ENCODE peak calls at places on chromosomes 3 and 15, in four cellular contexts. One of them, this sample, is unnamed.

GRCh38 chr3:157755254-157755653 is 252.0 kb upstream of the VEPH1 start:
- DNase-seq in GM23248: no peak
- DNase-seq in pancreas: no peak
- DNase-seq in sigmoid colon: no peak
- DNase-seq in this sample: no peak

GRCh38 chr15:74548236-74548635 is 7.2 kb downstream of the ARID3B start:
- DNase-seq in sigmoid colon: no peak
- DNase-seq in pancreas: no peak
- DNase-seq in GM23248: no peak
- DNase-seq in this sample: no peak

GRCh38 chr3:184180165-184180564 is 5.5 kb downstream of the AP2M1 start:
- DNase-seq in GM23248: peak
- DNase-seq in sigmoid colon: no peak
- DNase-seq in pancreas: no peak
- DNase-seq in this sample: no peak

GRCh38 chr15:34366271-34367043 is 539 bp downstream of the LPCAT4 start:
- DNase-seq in pancreas: peak
- DNase-seq in sigmoid colon: peak
- DNase-seq in GM23248: peak
- DNase-seq in this sample: peak

GRCh38 chr15:81469154-81469553 is 95.1 kb upstream of the TMC3 start:
- DNase-seq in GM23248: no peak
- DNase-seq in sigmoid colon: no peak
- DNase-seq in pancreas: no peak
- DNase-seq in this sample: no peak

GRCh38 chr3:126376464-126376863 is 18.2 kb upstream of the CFAP100 start:
- DNase-seq in pancreas: no peak
- DNase-seq in sigmoid colon: peak
- DNase-seq in GM23248: no peak
- DNase-seq in this sample: no peak

GRCh38 chr15:92687183-92687582 is 31.6 kb upstream of the FAM174B start:
- DNase-seq in pancreas: no peak
- DNase-seq in GM23248: no peak
- DNase-seq in sigmoid colon: no peak
- DNase-seq in this sample: no peak

GRCh38 chr15:43800286-43801136 is at the start of gene HYPK:
- DNase-seq in sigmoid colon: peak
- DNase-seq in pancreas: peak
- DNase-seq in GM23248: peak
- DNase-seq in this sample: peak

GRCh38 chr3:62601238-62601856 is 228.0 kb upstream of the FEZF2 start:
- DNase-seq in sigmoid colon: no peak
- DNase-seq in GM23248: peak
- DNase-seq in pancreas: no peak
- DNase-seq in this sample: no peak

GRCh38 chr3:184761120-184761841 is 49.4 kb upstream of the MAGEF1 start:
- DNase-seq in sigmoid colon: no peak
- DNase-seq in GM23248: peak
- DNase-seq in pancreas: peak
- DNase-seq in this sample: no peak

GRCh38 chr3:134864644-134865043 is 69.6 kb downstream of the EPHB1 start:
- DNase-seq in GM23248: peak
- DNase-seq in sigmoid colon: no peak
- DNase-seq in pancreas: no peak
- DNase-seq in this sample: no peak

GRCh38 chr15:40764766-40765136 is 883 bp downstream of the GCHFR start:
- DNase-seq in pancreas: no peak
- DNase-seq in GM23248: peak
- DNase-seq in sigmoid colon: no peak
- DNase-seq in this sample: no peak

GRCh38 chr3:191005790-191006189 is 143.3 kb upstream of the GMNC start:
- DNase-seq in sigmoid colon: no peak
- DNase-seq in pancreas: no peak
- DNase-seq in GM23248: no peak
- DNase-seq in this sample: no peak

GRCh38 chr3:59654120-59654952 is 604.5 kb upstream of the CFAP20DC start:
- DNase-seq in sigmoid colon: peak
- DNase-seq in pancreas: peak
- DNase-seq in GM23248: peak
- DNase-seq in this sample: no peak

GRCh38 chr3:182450942-182451607 is 342.2 kb upstream of the ATP11B start:
- DNase-seq in pancreas: no peak
- DNase-seq in sigmoid colon: no peak
- DNase-seq in GM23248: no peak
- DNase-seq in this sample: no peak

GRCh38 chr3:150107429-150108175 is 136.9 kb upstream of the PFN2 start:
- DNase-seq in GM23248: peak
- DNase-seq in sigmoid colon: no peak
- DNase-seq in pancreas: no peak
- DNase-seq in this sample: no peak

GRCh38 chr15:48385031-48385430 is 53.8 kb downstream of the DUT start:
- DNase-seq in pancreas: no peak
- DNase-seq in sigmoid colon: no peak
- DNase-seq in GM23248: peak
- DNase-seq in this sample: no peak

GRCh38 chr15:31342781-31343626 is 16.4 kb downstream of the KLF13 start:
- DNase-seq in GM23248: no peak
- DNase-seq in sigmoid colon: no peak
- DNase-seq in pancreas: no peak
- DNase-seq in this sample: no peak

GRCh38 chr3:3801510-3801841 is 2.2 kb downstream of the LRRN1 start:
- DNase-seq in GM23248: no peak
- DNase-seq in pancreas: no peak
- DNase-seq in sigmoid colon: no peak
- DNase-seq in this sample: no peak

GRCh38 chr3:138359549-138360271 is 11.3 kb downstream of the MRAS start:
- DNase-seq in sigmoid colon: peak
- DNase-seq in pancreas: no peak
- DNase-seq in GM23248: no peak
- DNase-seq in this sample: no peak

GRCh38 chr15:101359365-101359947 is 64.4 kb upstream of the SNRPA1 start:
- DNase-seq in GM23248: peak
- DNase-seq in pancreas: no peak
- DNase-seq in sigmoid colon: no peak
- DNase-seq in this sample: peak

GRCh38 chr15:69573815-69574472 is 121.3 kb downstream of the RPLP1 start:
- DNase-seq in GM23248: peak
- DNase-seq in pancreas: no peak
- DNase-seq in sigmoid colon: no peak
- DNase-seq in this sample: peak

GRCh38 chr3:1987983-1988382 is 110.7 kb upstream of the CNTN4 start:
- DNase-seq in GM23248: no peak
- DNase-seq in pancreas: peak
- DNase-seq in sigmoid colon: no peak
- DNase-seq in this sample: no peak

GRCh38 chr3:42014949-42015533 is 53.1 kb upstream of the ULK4 start:
- DNase-seq in pancreas: no peak
- DNase-seq in sigmoid colon: peak
- DNase-seq in GM23248: peak
- DNase-seq in this sample: no peak

GRCh38 chr15:41806291-41807181 is 21.4 kb upstream of the JMJD7 start:
- DNase-seq in sigmoid colon: peak
- DNase-seq in GM23248: no peak
- DNase-seq in pancreas: no peak
- DNase-seq in this sample: no peak

GRCh38 chr3:149269687-149270086 is 48.1 kb upstream of the CP start:
- DNase-seq in sigmoid colon: no peak
- DNase-seq in pancreas: no peak
- DNase-seq in GM23248: no peak
- DNase-seq in this sample: no peak

GRCh38 chr3:28651159-28651558 is 302.5 kb upstream of the AZI2 start:
- DNase-seq in pancreas: no peak
- DNase-seq in sigmoid colon: no peak
- DNase-seq in GM23248: peak
- DNase-seq in this sample: no peak

GRCh38 chr3:128426128-128426921 is 40.4 kb downstream of the DNAJB8 start:
- DNase-seq in GM23248: peak
- DNase-seq in pancreas: peak
- DNase-seq in sigmoid colon: no peak
- DNase-seq in this sample: no peak

GRCh38 chr3:192928016-192928415 is 10.4 kb upstream of the MB21D2 start:
- DNase-seq in sigmoid colon: no peak
- DNase-seq in GM23248: no peak
- DNase-seq in pancreas: no peak
- DNase-seq in this sample: no peak

GRCh38 chr15:29835301-29835700 is 13.0 kb upstream of the TJP1 start:
- DNase-seq in GM23248: peak
- DNase-seq in pancreas: no peak
- DNase-seq in sigmoid colon: no peak
- DNase-seq in this sample: no peak
- H3K27ac ChIP-seq in GM23248: no peak
- H3K27ac ChIP-seq in pancreas: no peak
- H3K27ac ChIP-seq in sigmoid colon: no peak
- H3K27ac ChIP-seq in this sample: peak

GRCh38 chr15:66700412-66700801 is 1.6 kb upstream of the SMAD6 start:
- DNase-seq in sigmoid colon: no peak
- DNase-seq in pancreas: no peak
- DNase-seq in GM23248: no peak
- DNase-seq in this sample: no peak
- H3K27ac ChIP-seq in sigmoid colon: peak
- H3K27ac ChIP-seq in pancreas: peak
- H3K27ac ChIP-seq in GM23248: peak
- H3K27ac ChIP-seq in this sample: no peak

GRCh38 chr3:77939726-77940125 is 899.8 kb downstream of the ROBO2 start:
- DNase-seq in pancreas: no peak
- DNase-seq in sigmoid colon: no peak
- DNase-seq in GM23248: no peak
- DNase-seq in this sample: no peak
- H3K27ac ChIP-seq in pancreas: no peak
- H3K27ac ChIP-seq in sigmoid colon: no peak
- H3K27ac ChIP-seq in GM23248: no peak
- H3K27ac ChIP-seq in this sample: no peak

DNA sequence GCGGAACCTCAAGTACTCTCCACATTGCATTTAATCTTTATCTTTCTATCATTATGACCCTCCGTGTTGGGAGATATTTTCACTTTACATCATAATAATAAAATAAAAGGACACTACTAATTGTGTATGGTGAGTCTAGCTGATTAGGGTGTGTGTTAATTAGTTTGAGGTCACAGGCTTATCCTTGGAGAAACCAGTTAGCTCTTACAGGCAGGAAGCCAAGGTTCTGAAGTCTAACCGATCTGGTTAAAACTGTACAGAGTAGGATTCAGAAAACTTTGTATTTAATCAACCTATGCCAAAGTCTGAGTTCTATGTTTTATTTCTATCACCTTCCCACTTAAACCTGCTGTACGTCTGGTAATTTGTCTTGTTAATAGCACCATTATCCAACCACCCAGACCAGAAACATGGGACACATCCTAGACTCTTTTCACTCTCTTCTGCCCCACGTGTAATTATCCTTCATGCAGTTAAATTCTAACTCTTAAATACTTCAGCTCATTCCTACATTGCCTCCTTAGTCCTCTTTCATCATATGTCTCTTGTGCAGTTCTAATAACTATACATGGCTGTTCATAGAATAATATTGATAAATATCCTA is 14.6 kb downstream of the TIPARP start:
- DNase-seq in GM23248: no peak
- DNase-seq in pancreas: no peak
- DNase-seq in sigmoid colon: no peak
- DNase-seq in this sample: no peak
- H3K27ac ChIP-seq in GM23248: peak
- H3K27ac ChIP-seq in pancreas: no peak
- H3K27ac ChIP-seq in sigmoid colon: peak
- H3K27ac ChIP-seq in this sample: no peak

DNA sequence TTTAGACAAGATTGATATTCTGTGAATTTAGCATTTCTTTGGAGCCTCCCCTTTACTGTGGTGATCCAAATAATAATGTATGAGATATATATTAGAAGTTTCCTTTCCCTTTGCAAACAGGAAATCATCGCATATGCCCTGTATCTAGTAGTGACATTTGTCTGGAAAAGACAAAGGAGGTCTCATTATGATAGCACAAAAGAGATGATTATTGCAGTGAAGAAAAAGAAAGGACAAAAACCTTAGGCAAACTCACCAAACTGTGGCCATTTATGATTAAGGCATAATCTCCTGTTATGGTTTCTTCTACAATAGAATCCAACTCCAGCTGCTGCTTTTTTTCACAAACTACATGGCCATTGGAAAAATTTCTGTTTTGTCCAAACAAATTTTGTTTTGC is 218.2 kb downstream of the ATP8B4 start:
- DNase-seq in GM23248: peak
- DNase-seq in pancreas: no peak
- DNase-seq in sigmoid colon: no peak
- DNase-seq in this sample: no peak
- H3K27ac ChIP-seq in GM23248: peak
- H3K27ac ChIP-seq in pancreas: no peak
- H3K27ac ChIP-seq in sigmoid colon: peak
- H3K27ac ChIP-seq in this sample: peak

GRCh38 chr3:52137311-52137710 is 16.9 kb downstream of the POC1A start:
- DNase-seq in GM23248: no peak
- DNase-seq in pancreas: no peak
- DNase-seq in sigmoid colon: no peak
- DNase-seq in this sample: no peak
- H3K27ac ChIP-seq in GM23248: no peak
- H3K27ac ChIP-seq in pancreas: no peak
- H3K27ac ChIP-seq in sigmoid colon: no peak
- H3K27ac ChIP-seq in this sample: no peak

GRCh38 chr15:78264304-78265136 is at the start of gene DNAJA4:
- DNase-seq in sigmoid colon: peak
- DNase-seq in pancreas: peak
- DNase-seq in GM23248: peak
- DNase-seq in this sample: peak

GRCh38 chr15:78265137-78265460 is 737 bp downstream of the DNAJA4 start:
- DNase-seq in pancreas: no peak
- DNase-seq in sigmoid colon: no peak
- DNase-seq in GM23248: no peak
- DNase-seq in this sample: no peak

GRCh38 chr15:78266229-78266628 is 1.9 kb downstream of the DNAJA4 start:
- DNase-seq in pancreas: no peak
- DNase-seq in sigmoid colon: no peak
- DNase-seq in GM23248: no peak
- DNase-seq in this sample: no peak

GRCh38 chr15:78266806-78267205 is 2.4 kb downstream of the DNAJA4 start:
- DNase-seq in sigmoid colon: no peak
- DNase-seq in GM23248: no peak
- DNase-seq in pancreas: no peak
- DNase-seq in this sample: no peak

GRCh38 chr15:78265752-78266224 is 1.4 kb downstream of the DNAJA4 start:
- DNase-seq in sigmoid colon: no peak
- DNase-seq in GM23248: peak
- DNase-seq in pancreas: no peak
- DNase-seq in this sample: no peak
- H3K27ac ChIP-seq in sigmoid colon: peak
- H3K27ac ChIP-seq in GM23248: no peak
- H3K27ac ChIP-seq in pancreas: no peak
- H3K27ac ChIP-seq in this sample: peak

GRCh38 chr3:133054572-133054971 is 16.4 kb downstream of the TMEM108 start:
- DNase-seq in GM23248: no peak
- DNase-seq in sigmoid colon: no peak
- DNase-seq in pancreas: no peak
- DNase-seq in this sample: no peak

GRCh38 chr3:133058243-133058642 is 20.1 kb downstream of the TMEM108 start:
- DNase-seq in GM23248: no peak
- DNase-seq in pancreas: no peak
- DNase-seq in sigmoid colon: no peak
- DNase-seq in this sample: no peak

GRCh38 chr3:133058831-133059230 is 20.6 kb downstream of the TMEM108 start:
- DNase-seq in sigmoid colon: no peak
- DNase-seq in GM23248: no peak
- DNase-seq in pancreas: no peak
- DNase-seq in this sample: no peak
- H3K27ac ChIP-seq in sigmoid colon: no peak
- H3K27ac ChIP-seq in GM23248: no peak
- H3K27ac ChIP-seq in pancreas: no peak
- H3K27ac ChIP-seq in this sample: no peak